ENCODE peak calls at places on chromosomes 1 and 21, in five cellular contexts. G, C, A, L and M are unnamed samples.

GRCh38 chr1:228315484-228315944 is 91.1 kb downstream of the TRIM11 start:
- DNase-seq in G (no peak), C (no peak), A (no peak), L (no peak), M (peak)

GRCh38 chr1:164337885-164338284 is 221.1 kb upstream of the PBX1 start:
- DNase-seq in G (no peak), C (no peak), A (no peak), L (no peak), M (no peak)

GRCh38 chr1:56925193-56925592 is 40.6 kb downstream of the C8B start:
- DNase-seq in G (no peak), C (no peak), A (no peak), L (no peak), M (no peak)

GRCh38 chr1:207058878-207059867 is 6.1 kb downstream of the PFKFB2 start:
- DNase-seq in G (no peak), C (no peak), A (no peak), L (no peak), M (no peak)

GRCh38 chr1:202074985-202075773 is 47.5 kb upstream of the GPR37L1 start:
- DNase-seq in G (no peak), C (no peak), A (no peak), L (no peak), M (no peak)

GRCh38 chr1:230682274-230682673 is 31.6 kb downstream of the AGT start:
- DNase-seq in G (no peak), C (no peak), A (peak), L (no peak), M (no peak)

GRCh38 chr1:54507471-54507870 is 40.6 kb upstream of the ACOT11 start:
- DNase-seq in G (no peak), C (no peak), A (no peak), L (no peak), M (no peak)

GRCh38 chr1:54139711-54140110 is 13.1 kb downstream of the CDCP2 start:
- DNase-seq in G (no peak), C (no peak), A (no peak), L (no peak), M (no peak)

GRCh38 chr1:221141059-221141458 is 261.8 kb downstream of the HLX start:
- DNase-seq in G (no peak), C (no peak), A (no peak), L (no peak), M (no peak)

GRCh38 chr21:41283211-41283818 is 33.3 kb upstream of the FAM3B start:
- DNase-seq in G (peak), C (no peak), A (peak), L (peak), M (peak)

GRCh38 chr1:20380616-20381035 is 90.0 kb downstream of the VWA5B1 start:
- DNase-seq in G (no peak), C (no peak), A (peak), L (no peak), M (no peak)

GRCh38 chr21:45471229-45472052 is 66.5 kb downstream of the COL18A1 start:
- DNase-seq in G (no peak), C (no peak), A (peak), L (no peak), M (no peak)

GRCh38 chr1:24558902-24559791 is 3.3 kb downstream of the NCMAP start:
- DNase-seq in G (no peak), C (peak), A (peak), L (no peak), M (no peak)

GRCh38 chr1:218847966-218848365 is 325.7 kb upstream of the LYPLAL1 start:
- DNase-seq in G (no peak), C (no peak), A (no peak), L (no peak), M (no peak)

GRCh38 chr1:162197041-162197511 is 127.6 kb downstream of the NOS1AP start:
- DNase-seq in G (no peak), C (no peak), A (no peak), L (no peak), M (no peak)

GRCh38 chr1:53545663-53546408 is 86.6 kb downstream of the DMRTB1 start:
- DNase-seq in G (no peak), C (peak), A (peak), L (no peak), M (no peak)

GRCh38 chr1:1304331-1305299 is 3.1 kb downstream of the ACAP3 start:
- DNase-seq in G (no peak), C (peak), A (peak), L (no peak), M (peak)

GRCh38 chr1:1361982-1362423 is 3.6 kb upstream of the MXRA8 start:
- DNase-seq in G (no peak), C (peak), A (peak), L (no peak), M (no peak)